ENCODE peak calls at places on chromosomes 16 and 17, in seven cellular contexts. K is activated CD4-positive, alpha-beta T cell treated with anti-CD3 and anti-CD28 coated beads for 1 hour; Y is GM20000; N is PC-9; Q is C1 segment of cervical spinal cord; T is COR-L47; D is fibroblast of the conjunctiva. V is an unnamed sample.

GRCh38 chr17:60542066-60542465 is 16.0 kb upstream of the APPBP2 start:
- DNase-seq in D (no peak), Y (no peak), K (no peak), N (no peak), T (no peak), Q (no peak), V (no peak)

GRCh38 chr16:81279375-81279774 is 35.4 kb upstream of the GAN start:
- DNase-seq in Q (no peak), T (no peak), Y (no peak), N (no peak), K (no peak), D (peak), V (no peak)

GRCh38 chr16:7405166-7405565 is 72.5 kb downstream of the RBFOX1 start:
- DNase-seq in D (no peak), Y (no peak), Q (no peak), N (no peak), T (peak), K (no peak), V (peak)

GRCh38 chr17:48047113-48047740 is 932 bp upstream of the NFE2L1 start:
- DNase-seq in Y (no peak), T (no peak), N (no peak), Q (no peak), K (no peak), D (no peak), V (peak)

GRCh38 chr16:47142469-47143328 is 1.0 kb downstream of the NETO2 start:
- DNase-seq in D (no peak), Q (no peak), Y (peak), T (peak), N (no peak), K (no peak), V (peak)

GRCh38 chr16:84806256-84806889 is 13.4 kb upstream of the CRISPLD2 start:
- DNase-seq in Y (peak), K (no peak), T (no peak), N (peak), Q (no peak), D (peak), V (no peak)

GRCh38 chr16:56983211-56983751 is 6.1 kb upstream of the NLRC5 start:
- DNase-seq in N (no peak), Q (no peak), T (no peak), Y (no peak), D (no peak), K (no peak), V (no peak)

GRCh38 chr16:86889974-86890373 is 311.6 kb downstream of the FOXL1 start:
- DNase-seq in K (no peak), T (no peak), Y (no peak), N (no peak), Q (no peak), D (no peak), V (no peak)

GRCh38 chr17:63698381-63698885 is 1.5 kb downstream of the LIMD2 start:
- DNase-seq in Y (no peak), Q (no peak), D (no peak), T (no peak), K (no peak), N (no peak), V (no peak)

GRCh38 chr17:57601328-57601727 is 143.8 kb downstream of the CCDC182 start:
- DNase-seq in K (no peak), D (no peak), T (no peak), Y (no peak), Q (no peak), N (no peak), V (no peak)

GRCh38 chr16:81595676-81596292 is 151.2 kb downstream of the CMIP start:
- DNase-seq in Q (no peak), Y (no peak), K (no peak), D (no peak), N (peak), T (no peak), V (no peak)

GRCh38 chr16:86952769-86953168 is 364.4 kb downstream of the C16orf95 start:
- DNase-seq in D (no peak), T (no peak), K (no peak), Q (no peak), Y (no peak), N (no peak), V (no peak)

GRCh38 chr16:15542261-15542660 is 100.7 kb downstream of the MARF1 start:
- DNase-seq in Y (no peak), T (no peak), N (no peak), D (no peak), Q (no peak), K (no peak), V (no peak)

GRCh38 chr16:13435873-13436474 is 484.0 kb upstream of the ERCC4 start:
- DNase-seq in T (no peak), Y (no peak), N (no peak), D (no peak), K (no peak), Q (no peak), V (no peak)

GRCh38 chr16:67530013-67530939 is 1.6 kb downstream of the RIPOR1 start:
- DNase-seq in D (peak), Q (no peak), Y (peak), N (no peak), T (peak), K (no peak), V (no peak)

GRCh38 chr16:54284319-54284930 is 2.2 kb downstream of the IRX3 start:
- DNase-seq in Y (peak), T (peak), D (no peak), K (no peak), N (no peak), Q (no peak), V (peak)

GRCh38 chr17:33109331-33110072 is 117.9 kb downstream of the SPACA3 start:
- DNase-seq in D (no peak), N (no peak), T (no peak), Y (no peak), Q (no peak), K (no peak), V (no peak)

GRCh38 chr16:48499822-48500440 is 110.0 kb downstream of the N4BP1 start:
- DNase-seq in Q (no peak), Y (no peak), K (no peak), D (peak), N (peak), T (peak), V (no peak)

GRCh38 chr17:63961355-63962207 is 11.1 kb downstream of the SCN4A start:
- DNase-seq in Y (peak), D (peak), Q (no peak), K (no peak), N (peak), T (no peak), V (no peak)